ENCODE peak calls at places on chromosomes 12 and 14, in six cellular contexts. D is K562, U is A549, T is HepG2, H is endothelial cell of umbilical vein, C is GM12878. P is an unnamed sample.

GRCh38 chr12:46522141-46522540 is 149.6 kb upstream of the SLC38A2 start:
- DNase-seq in D (no peak), U (no peak), T (no peak), H (no peak), C (no peak), P (no peak)

GRCh38 chr14:91254456-91254855 is 10.0 kb upstream of the GPR68 start:
- DNase-seq in D (no peak), U (no peak), T (no peak), H (no peak), C (no peak), P (peak)

GRCh38 chr12:11951209-11951608 is 119.5 kb upstream of the BCL2L14 start:
- DNase-seq in D (no peak), U (peak), T (no peak), H (no peak), C (no peak), P (no peak)

GRCh38 chr12:51832708-51833107 is 15.8 kb downstream of the FIGNL2 start:
- DNase-seq in D (no peak), U (no peak), T (no peak), H (peak), C (no peak), P (peak)

GRCh38 chr14:97021571-97022171 is 224.5 kb downstream of the VRK1 start:
- DNase-seq in D (peak), U (peak), T (no peak), H (no peak), C (no peak), P (no peak)

GRCh38 chr12:132390287-132391076 is 61.1 kb upstream of the GALNT9 start:
- DNase-seq in D (no peak), U (no peak), T (no peak), H (no peak), C (no peak), P (no peak)

GRCh38 chr14:33711761-33712160 is 239.1 kb downstream of the EGLN3 start:
- DNase-seq in D (no peak), U (no peak), T (no peak), H (no peak), C (no peak), P (no peak)

GRCh38 chr12:110537605-110538409 is 35.7 kb downstream of the RAD9B start:
- DNase-seq in D (no peak), U (no peak), T (no peak), H (no peak), C (no peak), P (peak)

GRCh38 chr12:60197589-60197988 is 601.8 kb downstream of the SLC16A7 start:
- DNase-seq in D (no peak), U (peak), T (no peak), H (peak), C (no peak), P (no peak)

GRCh38 chr12:45259732-45260480 is 44.0 kb downstream of the ANO6 start:
- DNase-seq in D (no peak), U (peak), T (peak), H (peak), C (no peak), P (peak)

GRCh38 chr14:44971459-44971858 is 9.5 kb downstream of the TOGARAM1 start:
- DNase-seq in D (no peak), U (no peak), T (no peak), H (no peak), C (no peak), P (no peak)

GRCh38 chr12:90102957-90103652 is 394.5 kb upstream of the ATP2B1 start:
- DNase-seq in D (peak), U (peak), T (peak), H (peak), C (peak), P (peak)

GRCh38 chr14:85313801-85314207 is 216.1 kb upstream of the FLRT2 start:
- DNase-seq in D (no peak), U (no peak), T (no peak), H (peak), C (no peak), P (no peak)

GRCh38 chr12:66393890-66394289 is 91.6 kb downstream of the HELB start:
- DNase-seq in D (no peak), U (no peak), T (no peak), H (no peak), C (no peak), P (no peak)

GRCh38 chr12:98817779-98818178 is 172.7 kb downstream of the APAF1 start:
- DNase-seq in D (no peak), U (no peak), T (no peak), H (no peak), C (no peak), P (no peak)

GRCh38 chr12:75816892-75817291 is 214.7 kb downstream of the PHLDA1 start:
- DNase-seq in D (no peak), U (peak), T (no peak), H (peak), C (peak), P (peak)

GRCh38 chr12:42565633-42566032 is 23.9 kb downstream of the PRICKLE1 start:
- DNase-seq in D (peak), U (no peak), T (no peak), H (peak), C (no peak), P (no peak)

GRCh38 chr12:19892186-19892585 is 452.9 kb downstream of the AEBP2 start:
- DNase-seq in D (no peak), U (no peak), T (no peak), H (peak), C (no peak), P (no peak)

GRCh38 chr12:79415754-79416435 is 274.9 kb downstream of the PAWR start:
- DNase-seq in D (no peak), U (peak), T (peak), H (no peak), C (no peak), P (no peak)

GRCh38 chr14:59630281-59630963 is 53.8 kb upstream of the CCDC175 start:
- DNase-seq in D (no peak), U (no peak), T (no peak), H (no peak), C (no peak), P (no peak)

GRCh38 chr14:88248606-88249005 is 74.5 kb downstream of the KCNK10 start:
- DNase-seq in D (no peak), U (peak), T (no peak), H (no peak), C (no peak), P (no peak)

GRCh38 chr12:89245090-89245489 is 107.2 kb downstream of the DUSP6 start:
- DNase-seq in D (no peak), U (no peak), T (no peak), H (no peak), C (no peak), P (peak)

GRCh38 chr12:51922762-51923505 is 15.6 kb downstream of the ACVRL1 start:
- DNase-seq in D (no peak), U (peak), T (no peak), H (peak), C (peak), P (peak)

GRCh38 chr12:50187084-50187900 is 20.1 kb upstream of the CERS5 start:
- DNase-seq in D (no peak), U (no peak), T (no peak), H (no peak), C (peak), P (no peak)

GRCh38 chr14:50237448-50237847 is 6.1 kb upstream of the SOS2 start:
- DNase-seq in D (no peak), U (no peak), T (no peak), H (no peak), C (no peak), P (peak)

GRCh38 chr14:23093993-23094665 is 807 bp downstream of the ACIN1 start:
- DNase-seq in D (no peak), U (no peak), T (no peak), H (no peak), C (no peak), P (no peak)

GRCh38 chr14:103742499-103743255 is 27.1 kb downstream of the ZFYVE21 start:
- DNase-seq in D (no peak), U (no peak), T (no peak), H (no peak), C (no peak), P (no peak)

GRCh38 chr12:41310367-41310766 is 122.2 kb downstream of the PDZRN4 start:
- DNase-seq in D (no peak), U (no peak), T (no peak), H (no peak), C (no peak), P (no peak)

DNA sequence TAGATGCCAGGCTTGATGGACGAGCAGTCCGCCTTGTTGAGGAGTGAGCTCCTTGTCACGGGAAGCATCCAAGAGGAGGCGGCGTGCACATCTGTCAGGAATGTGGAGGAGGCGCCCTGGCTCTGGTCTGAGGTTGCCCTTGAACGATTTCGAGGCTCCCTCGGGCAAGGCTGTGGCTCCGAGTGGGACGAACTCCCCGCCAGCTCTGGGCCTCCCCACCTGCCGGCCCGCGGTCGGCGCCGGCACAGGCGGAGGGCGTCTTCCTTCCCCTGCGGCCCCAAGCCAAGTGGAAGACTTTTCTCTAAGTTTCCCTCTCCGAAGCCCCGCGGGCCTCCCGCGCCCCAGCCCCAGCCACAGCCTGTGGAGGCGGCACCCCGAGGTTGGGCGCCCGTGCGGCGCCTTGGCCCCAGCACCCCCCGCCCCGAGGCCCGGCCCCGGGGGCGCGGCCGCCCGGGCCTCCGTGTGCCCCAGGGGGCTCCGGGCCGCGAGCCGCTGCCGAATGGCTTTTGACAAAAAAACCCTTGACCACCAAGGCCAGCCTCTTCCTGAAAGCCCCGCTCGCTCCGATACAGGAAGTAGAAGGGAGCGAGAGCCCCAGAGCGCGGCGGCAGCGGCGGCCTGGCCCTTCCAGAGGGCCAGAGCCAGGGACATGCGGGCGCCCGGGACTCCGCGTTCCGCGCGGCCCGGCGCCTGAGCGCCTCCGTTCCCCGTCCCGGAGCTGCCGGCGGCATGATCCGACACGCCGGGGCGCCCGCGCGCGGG is at the start of gene RIN3:
- DNase-seq in D (no peak), U (peak), T (peak), H (peak), C (no peak), P (peak)
- TF ChIP-seq POLR2A in D (no peak), U (peak), T (peak), H (peak), C (peak), P (peak)

DNA sequence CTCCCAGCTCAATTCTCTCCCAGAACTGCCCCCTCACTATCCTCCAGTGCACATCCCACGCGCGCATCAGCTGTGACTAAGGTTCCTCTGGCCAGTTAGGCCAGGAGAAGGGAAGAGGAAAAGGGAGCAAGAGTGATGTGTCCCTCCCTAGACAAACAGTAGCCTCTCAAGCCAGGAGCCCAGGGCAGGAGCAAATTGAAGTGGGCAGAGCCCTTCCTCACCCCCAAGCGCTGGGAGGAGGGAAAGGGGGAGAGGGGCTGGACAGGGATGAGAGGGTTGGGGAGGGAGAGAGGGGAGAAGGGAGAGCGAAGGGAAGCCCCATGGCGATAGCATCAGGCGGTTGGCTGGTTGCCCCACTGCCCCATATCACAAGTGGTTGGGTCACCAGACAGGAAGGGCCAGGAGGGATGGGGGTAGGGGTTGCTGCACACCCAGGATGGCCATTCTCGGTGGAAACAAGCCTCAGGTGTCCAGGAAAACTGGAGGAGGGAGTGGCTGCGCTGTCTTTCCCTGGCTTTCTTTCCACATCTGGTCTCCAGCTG is 1.1 kb downstream of the CD63 start:
- DNase-seq in D (peak), U (peak), T (no peak), H (peak), C (no peak), P (peak)
- TF ChIP-seq MYC in D (no peak), U (no peak), T (no peak), H (no peak), C (no peak), P (no peak)

GRCh38 chr12:6336079-6336858 is 5.6 kb downstream of the TNFRSF1A start:
- DNase-seq in D (peak), U (peak), T (peak), H (peak), C (no peak), P (peak)
- TF ChIP-seq POLR2A in D (peak), U (peak), T (no peak), H (peak), C (peak), P (peak)

GRCh38 chr14:61561144-61561543 is 134.2 kb upstream of the HIF1A start:
- DNase-seq in D (peak), U (peak), T (peak), H (peak), C (no peak), P (no peak)

GRCh38 chr14:61563162-61563511 is 132.2 kb upstream of the HIF1A start:
- DNase-seq in D (no peak), U (no peak), T (no peak), H (no peak), C (no peak), P (no peak)

GRCh38 chr14:61562321-61563161 is 132.8 kb upstream of the HIF1A start:
- DNase-seq in D (peak), U (peak), T (peak), H (peak), C (no peak), P (peak)

GRCh38 chr14:61560323-61560722 is 135.0 kb upstream of the HIF1A start:
- DNase-seq in D (no peak), U (peak), T (peak), H (no peak), C (no peak), P (no peak)

GRCh38 chr14:61561657-61562276 is 133.5 kb upstream of the HIF1A start:
- DNase-seq in D (no peak), U (peak), T (peak), H (peak), C (no peak), P (peak)
- TF ChIP-seq MYC in D (no peak), U (no peak), T (peak), H (no peak), C (no peak), P (no peak)

GRCh38 chr12:115470526-115470925 is 786.6 kb upstream of the TBX3 start:
- DNase-seq in D (no peak), U (no peak), T (no peak), H (no peak), C (no peak), P (no peak)
- TF ChIP-seq POLR2A in D (no peak), U (no peak), T (no peak), H (no peak), C (no peak), P (no peak)

GRCh38 chr12:104493504-104493903 is 36.8 kb downstream of the CHST11 start:
- DNase-seq in D (no peak), U (no peak), T (no peak), H (no peak), C (no peak), P (no peak)

GRCh38 chr12:104496336-104496735 is 39.6 kb downstream of the CHST11 start:
- DNase-seq in D (no peak), U (no peak), T (no peak), H (no peak), C (no peak), P (no peak)

GRCh38 chr12:104494137-104494815 is 37.5 kb downstream of the CHST11 start:
- DNase-seq in D (peak), U (no peak), T (no peak), H (no peak), C (peak), P (peak)

GRCh38 chr12:104495786-104496185 is 39.0 kb downstream of the CHST11 start:
- DNase-seq in D (no peak), U (no peak), T (no peak), H (no peak), C (no peak), P (no peak)

DNA sequence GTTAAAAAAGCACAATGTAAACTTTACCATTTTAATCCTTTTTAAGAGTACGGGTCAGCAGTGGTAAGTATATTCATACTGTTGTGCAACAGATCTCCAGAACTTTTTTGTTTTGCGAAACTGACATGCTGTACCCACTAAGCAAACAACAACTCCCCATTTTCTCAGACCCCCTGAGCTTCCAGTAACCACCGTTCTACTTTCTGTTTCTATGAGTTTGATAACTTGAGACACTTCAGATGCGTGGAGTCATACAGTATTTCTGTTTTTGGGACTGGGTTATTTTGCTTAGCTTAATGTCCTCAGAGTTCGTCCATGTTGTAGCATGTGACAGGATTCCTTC is 38.0 kb downstream of the CHST11 start:
- DNase-seq in D (no peak), U (no peak), T (no peak), H (no peak), C (peak), P (peak)
- TF ChIP-seq MYC in D (no peak), U (no peak), T (no peak), H (no peak), C (no peak), P (no peak)